ENCODE peak calls at places on chromosomes 13 and 19, in five cellular contexts. C is SJCRH30, W is neuronal stem cell, F is DND-41, X is neural progenitor cell. T is an unnamed sample. For H3K4me1, H3K36me3 and H3K9me3, the result is how much of the 10 kb centered on the place peaks cover.

GRCh38 chr13:26335158-26335557 is 81.2 kb downstream of the CDK8 start:
- DNase-seq in C (no peak), W (no peak), F (no peak), X (no peak), T (no peak)

GRCh38 chr13:99322297-99323103 is 15.3 kb upstream of the GPR183 start:
- DNase-seq in C (no peak), W (no peak), F (no peak), X (no peak), T (no peak)

GRCh38 chr19:11096210-11096841 is 7.1 kb downstream of the LDLR start:
- DNase-seq in C (no peak), W (no peak), F (no peak), X (no peak), T (peak)

GRCh38 chr19:4454952-4455738 is 2.4 kb downstream of the UBXN6 start:
- DNase-seq in C (no peak), W (no peak), F (no peak), X (no peak), T (no peak)

GRCh38 chr19:47619763-47620162 is 10.8 kb downstream of the BICRA start:
- DNase-seq in C (no peak), W (no peak), F (no peak), X (peak), T (no peak)

GRCh38 chr19:18809149-18809978 is 18.3 kb upstream of the COMP start:
- DNase-seq in C (no peak), W (no peak), F (no peak), X (no peak), T (peak)

GRCh38 chr13:97301382-97302095 is 79.4 kb downstream of the MBNL2 start:
- DNase-seq in C (no peak), W (no peak), F (no peak), X (no peak), T (no peak)

GRCh38 chr19:38145627-38146026 is 78.4 kb downstream of the DPF1 start:
- DNase-seq in C (no peak), W (no peak), F (no peak), X (no peak), T (no peak)

GRCh38 chr19:4580021-4580901 is 20.8 kb upstream of the SEMA6B start:
- DNase-seq in C (peak), W (no peak), F (no peak), X (peak), T (no peak)

GRCh38 chr13:27691207-27691606 is 69.5 kb downstream of the POLR1D start:
- DNase-seq in C (no peak), W (no peak), F (no peak), X (no peak), T (no peak)

GRCh38 chr19:47714339-47714738 is 1.1 kb downstream of the EHD2 start:
- DNase-seq in C (no peak), W (no peak), F (no peak), X (no peak), T (no peak)

GRCh38 chr13:31261241-31261640 is 61.5 kb downstream of the B3GLCT start:
- DNase-seq in C (no peak), W (no peak), F (no peak), X (no peak), T (no peak)

GRCh38 chr13:45341799-45342584 is 1.0 kb upstream of the TPT1 start:
- DNase-seq in C (no peak), W (no peak), F (no peak), X (no peak), T (peak)

GRCh38 chr19:28468701-28469459 is 744.1 kb downstream of the UQCRFS1 start:
- DNase-seq in C (no peak), W (no peak), F (peak), X (peak), T (no peak)

DNA sequence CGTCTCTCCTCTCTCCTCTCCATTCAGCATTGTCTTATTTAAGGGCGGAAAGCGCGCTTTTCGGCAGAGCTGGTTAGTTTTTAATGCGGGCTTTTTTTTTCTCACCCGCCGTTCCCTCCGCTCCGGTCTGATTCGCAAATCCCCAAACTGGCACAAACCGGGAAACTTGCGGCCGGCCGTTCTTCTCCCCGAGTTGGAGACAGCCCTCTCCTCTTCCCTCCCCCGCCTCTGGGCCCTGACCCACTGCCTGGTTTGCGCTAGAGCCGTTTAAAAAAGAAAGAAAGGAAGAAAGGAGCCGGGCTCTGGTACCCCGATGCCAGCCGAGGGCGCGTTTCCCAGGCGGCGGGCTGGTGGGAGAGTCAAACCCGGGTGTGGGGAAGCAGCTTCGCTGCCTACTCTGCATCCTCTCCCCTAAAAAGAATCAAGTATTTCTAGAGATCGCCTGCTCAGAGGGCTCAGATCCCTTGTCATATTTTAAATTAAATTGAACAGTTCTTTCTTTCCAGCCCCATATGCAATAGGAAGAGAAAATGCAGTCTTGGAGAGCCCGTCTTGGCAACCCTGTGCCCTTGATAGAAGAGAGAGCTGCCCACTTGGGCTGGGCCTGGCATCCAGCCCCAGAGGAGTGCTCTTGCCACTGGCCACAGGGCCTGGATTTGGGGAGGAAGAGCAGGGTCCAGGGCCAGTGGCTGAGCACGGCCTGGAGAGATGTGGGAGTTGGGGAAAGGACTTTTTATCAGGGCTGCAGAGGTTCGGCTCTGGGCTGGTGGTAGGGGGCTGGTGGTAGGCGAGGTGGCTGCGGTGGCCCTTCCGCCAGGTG is 19.0 kb downstream of the NFIX start:
- DNase-seq in C (no peak), W (no peak), F (no peak), X (peak), T (peak)
- H3K4me1 ChIP-seq in C (under half), W (under half), F (under half), X (under half), T (under half)

DNA sequence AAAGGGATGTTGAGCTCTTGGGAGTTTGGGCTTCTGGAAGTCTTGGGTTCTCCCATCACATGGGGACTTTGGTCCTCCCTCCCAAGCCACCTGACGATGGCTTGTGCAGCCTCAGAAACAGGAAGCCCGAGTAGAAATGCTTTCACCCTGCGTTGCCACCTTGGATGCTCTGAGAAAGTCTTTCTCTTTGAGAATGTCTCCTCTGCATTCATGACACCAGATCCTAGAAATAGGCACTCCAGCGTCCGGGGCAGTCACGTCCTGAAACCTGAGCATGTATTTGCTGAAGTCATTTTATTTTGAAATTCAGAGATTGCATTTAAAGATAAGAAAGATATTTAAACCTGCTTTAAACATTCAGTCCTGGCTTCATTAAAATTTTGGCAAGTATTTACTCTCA is 34.4 kb downstream of the CUL4A start:
- DNase-seq in C (no peak), W (no peak), F (no peak), X (no peak), T (no peak)
- H3K36me3 ChIP-seq in C (under half), W (under half), F (half or more), X (under half), T (half or more)

GRCh38 chr19:56707821-56708220 is 36.3 kb upstream of the ZNF835 start:
- DNase-seq in C (no peak), W (no peak), F (no peak), X (no peak), T (no peak)

GRCh38 chr19:56710437-56710836 is 38.9 kb upstream of the ZNF835 start:
- DNase-seq in C (no peak), W (no peak), F (no peak), X (no peak), T (no peak)

GRCh38 chr19:56718231-56718630 is 46.7 kb upstream of the ZNF835 start:
- DNase-seq in C (peak), W (peak), F (peak), X (no peak), T (no peak)

GRCh38 chr19:56712609-56713008 is 41.1 kb upstream of the ZNF835 start:
- DNase-seq in C (no peak), W (peak), F (no peak), X (no peak), T (no peak)
- H3K9me3 ChIP-seq in C (under half), W (under half), F (under half), X (under half), T (under half)

GRCh38 chr19:1245884-1246816 is 2.2 kb upstream of the MIDN start:
- DNase-seq in C (no peak), W (no peak), F (no peak), X (peak), T (no peak)
- H3K4me1 ChIP-seq in C (under half), W (under half), F (under half), X (under half), T (under half)

GRCh38 chr19:1823539-1824251 is 11.6 kb upstream of the ATP8B3 start:
- DNase-seq in C (no peak), W (no peak), F (no peak), X (no peak), T (no peak)
- H3K36me3 ChIP-seq in C (under half), W (under half), F (half or more), X (under half), T (under half)

T was measured in A673.